ENCODE peak calls at places on chromosomes 7 and 10, in ten cellular contexts. One of them, this sample, is unnamed.

GRCh38 chr7:55112056-55112455 is 93.2 kb downstream of the EGFR start:
- DNase-seq in GM23338: no peak
- DNase-seq in endothelial cell: no peak
- DNase-seq in AG09319: no peak
- DNase-seq in IMR-90: no peak
- DNase-seq in fibroblast of mammary gland: no peak
- DNase-seq in cardiac muscle cell: no peak
- DNase-seq in RWPE1: no peak
- DNase-seq in choroid plexus epithelial cell: no peak
- DNase-seq in neural crest cell: no peak
- DNase-seq in this sample: no peak

GRCh38 chr7:82677064-82677463 is 233.5 kb upstream of the CACNA2D1 start:
- DNase-seq in choroid plexus epithelial cell: no peak
- DNase-seq in neural crest cell: no peak
- DNase-seq in IMR-90: no peak
- DNase-seq in fibroblast of mammary gland: no peak
- DNase-seq in GM23338: peak; percentile 44
- DNase-seq in endothelial cell: no peak
- DNase-seq in RWPE1: no peak
- DNase-seq in cardiac muscle cell: no peak
- DNase-seq in AG09319: no peak
- DNase-seq in this sample: no peak

GRCh38 chr7:118068-118802 is 74.1 kb upstream of the FAM20C start:
- DNase-seq in GM23338: no peak
- DNase-seq in choroid plexus epithelial cell: no peak
- DNase-seq in neural crest cell: no peak
- DNase-seq in AG09319: no peak
- DNase-seq in IMR-90: no peak
- DNase-seq in RWPE1: no peak
- DNase-seq in fibroblast of mammary gland: no peak
- DNase-seq in cardiac muscle cell: no peak
- DNase-seq in endothelial cell: no peak
- DNase-seq in this sample: no peak

GRCh38 chr10:59155556-59155955 is 20.9 kb upstream of the PHYHIPL start:
- DNase-seq in fibroblast of mammary gland: no peak
- DNase-seq in endothelial cell: no peak
- DNase-seq in RWPE1: no peak
- DNase-seq in neural crest cell: no peak
- DNase-seq in IMR-90: no peak
- DNase-seq in choroid plexus epithelial cell: no peak
- DNase-seq in cardiac muscle cell: no peak
- DNase-seq in GM23338: no peak
- DNase-seq in AG09319: no peak
- DNase-seq in this sample: no peak

GRCh38 chr10:73773152-73773879 is 8.5 kb upstream of the CHCHD1 start:
- DNase-seq in RWPE1: peak; percentile 24
- DNase-seq in cardiac muscle cell: no peak
- DNase-seq in fibroblast of mammary gland: peak; percentile 10
- DNase-seq in choroid plexus epithelial cell: peak; percentile 12
- DNase-seq in neural crest cell: no peak
- DNase-seq in IMR-90: peak; percentile 13
- DNase-seq in AG09319: no peak
- DNase-seq in GM23338: no peak
- DNase-seq in endothelial cell: no peak
- DNase-seq in this sample: no peak

GRCh38 chr7:71511361-71511807 is 379.4 kb downstream of the GALNT17 start:
- DNase-seq in choroid plexus epithelial cell: no peak
- DNase-seq in AG09319: no peak
- DNase-seq in GM23338: peak; percentile 77
- DNase-seq in fibroblast of mammary gland: peak; percentile 17
- DNase-seq in endothelial cell: no peak
- DNase-seq in cardiac muscle cell: no peak
- DNase-seq in RWPE1: no peak
- DNase-seq in neural crest cell: peak; percentile 5
- DNase-seq in IMR-90: no peak
- DNase-seq in this sample: no peak

GRCh38 chr7:81604075-81604807 is 165.6 kb downstream of the HGF start:
- DNase-seq in neural crest cell: no peak
- DNase-seq in cardiac muscle cell: peak; percentile 99
- DNase-seq in AG09319: no peak
- DNase-seq in IMR-90: peak; percentile 99
- DNase-seq in RWPE1: no peak
- DNase-seq in GM23338: no peak
- DNase-seq in choroid plexus epithelial cell: peak; percentile 98
- DNase-seq in fibroblast of mammary gland: peak; percentile 99
- DNase-seq in endothelial cell: no peak
- DNase-seq in this sample: no peak

GRCh38 chr7:151247016-151247580 is 1.4 kb downstream of the SMARCD3 start:
- DNase-seq in IMR-90: no peak
- DNase-seq in RWPE1: no peak
- DNase-seq in cardiac muscle cell: no peak
- DNase-seq in endothelial cell: no peak
- DNase-seq in GM23338: no peak
- DNase-seq in neural crest cell: no peak
- DNase-seq in AG09319: no peak
- DNase-seq in choroid plexus epithelial cell: no peak
- DNase-seq in fibroblast of mammary gland: no peak
- DNase-seq in this sample: no peak

GRCh38 chr7:157080111-157080730 is 58.5 kb upstream of the UBE3C start:
- DNase-seq in AG09319: no peak
- DNase-seq in fibroblast of mammary gland: peak; percentile 17
- DNase-seq in choroid plexus epithelial cell: no peak
- DNase-seq in GM23338: no peak
- DNase-seq in cardiac muscle cell: no peak
- DNase-seq in IMR-90: peak; percentile 18
- DNase-seq in endothelial cell: no peak
- DNase-seq in neural crest cell: no peak
- DNase-seq in RWPE1: no peak
- DNase-seq in this sample: no peak

GRCh38 chr7:116630932-116631449 is 41.0 kb upstream of the MET start:
- DNase-seq in endothelial cell: no peak
- DNase-seq in GM23338: peak; percentile 36
- DNase-seq in choroid plexus epithelial cell: peak; percentile 82
- DNase-seq in RWPE1: peak; percentile 87
- DNase-seq in AG09319: no peak
- DNase-seq in IMR-90: peak; percentile 82
- DNase-seq in neural crest cell: no peak
- DNase-seq in cardiac muscle cell: peak; percentile 90
- DNase-seq in fibroblast of mammary gland: peak; percentile 94
- DNase-seq in this sample: peak; percentile 88

GRCh38 chr10:29656451-29656992 is 21.8 kb upstream of the SVIL start:
- DNase-seq in endothelial cell: no peak
- DNase-seq in GM23338: no peak
- DNase-seq in AG09319: no peak
- DNase-seq in cardiac muscle cell: no peak
- DNase-seq in neural crest cell: no peak
- DNase-seq in IMR-90: no peak
- DNase-seq in fibroblast of mammary gland: no peak
- DNase-seq in RWPE1: no peak
- DNase-seq in choroid plexus epithelial cell: no peak
- DNase-seq in this sample: no peak

GRCh38 chr10:22681783-22682183 is 32.6 kb downstream of the PIP4K2A start:
- DNase-seq in choroid plexus epithelial cell: peak; percentile 77
- DNase-seq in endothelial cell: no peak
- DNase-seq in AG09319: no peak
- DNase-seq in IMR-90: peak; percentile 74
- DNase-seq in cardiac muscle cell: peak; percentile 85
- DNase-seq in RWPE1: peak; percentile 75
- DNase-seq in neural crest cell: no peak
- DNase-seq in GM23338: no peak
- DNase-seq in fibroblast of mammary gland: peak; percentile 86
- DNase-seq in this sample: peak; percentile 26

GRCh38 chr7:156031679-156032478 is 219.6 kb upstream of the SHH start:
- DNase-seq in AG09319: no peak
- DNase-seq in IMR-90: no peak
- DNase-seq in choroid plexus epithelial cell: no peak
- DNase-seq in neural crest cell: no peak
- DNase-seq in cardiac muscle cell: no peak
- DNase-seq in GM23338: no peak
- DNase-seq in RWPE1: no peak
- DNase-seq in endothelial cell: no peak
- DNase-seq in fibroblast of mammary gland: no peak
- DNase-seq in this sample: no peak

GRCh38 chr10:110423650-110424049 is 74.1 kb upstream of the DUSP5 start:
- DNase-seq in GM23338: no peak
- DNase-seq in endothelial cell: no peak
- DNase-seq in IMR-90: no peak
- DNase-seq in cardiac muscle cell: no peak
- DNase-seq in fibroblast of mammary gland: no peak
- DNase-seq in RWPE1: no peak
- DNase-seq in choroid plexus epithelial cell: no peak
- DNase-seq in AG09319: no peak
- DNase-seq in neural crest cell: no peak
- DNase-seq in this sample: no peak

DNA sequence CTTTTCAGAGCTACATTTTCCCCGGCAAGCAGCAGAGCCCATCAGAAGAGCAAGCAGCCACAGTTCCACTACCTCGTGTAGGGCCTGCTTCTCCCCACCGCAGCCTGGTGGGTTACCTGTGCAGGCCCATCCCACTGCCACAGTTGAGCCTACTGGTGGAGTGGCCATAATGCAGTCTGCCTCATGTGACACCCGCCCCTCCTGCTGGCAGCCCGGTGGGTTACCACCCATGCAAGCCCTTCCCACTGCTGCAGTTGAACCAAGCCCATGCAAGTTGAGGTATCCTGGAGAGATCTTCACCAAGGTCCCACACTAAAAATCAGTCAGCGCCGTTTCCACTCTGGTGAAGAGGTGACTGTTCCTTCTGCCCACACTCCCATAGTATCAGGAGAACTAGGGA is 32.1 kb upstream of the CNNM1 start:
- DNase-seq in neural crest cell: no peak
- DNase-seq in cardiac muscle cell: no peak
- DNase-seq in fibroblast of mammary gland: no peak
- DNase-seq in AG09319: no peak
- DNase-seq in GM23338: peak; percentile 42
- DNase-seq in RWPE1: no peak
- DNase-seq in choroid plexus epithelial cell: no peak
- DNase-seq in IMR-90: no peak
- DNase-seq in endothelial cell: no peak
- DNase-seq in this sample: no peak
- TF ChIP-seq CTCF in neural crest cell: no peak
- TF ChIP-seq CTCF in cardiac muscle cell: no peak
- TF ChIP-seq CTCF in fibroblast of mammary gland: no peak
- TF ChIP-seq CTCF in AG09319: no peak
- TF ChIP-seq CTCF in GM23338: peak; percentile 27
- TF ChIP-seq CTCF in RWPE1: no peak
- TF ChIP-seq CTCF in choroid plexus epithelial cell: no peak
- TF ChIP-seq CTCF in IMR-90: no peak
- TF ChIP-seq CTCF in endothelial cell: no peak
- TF ChIP-seq CTCF in this sample: no peak

DNA sequence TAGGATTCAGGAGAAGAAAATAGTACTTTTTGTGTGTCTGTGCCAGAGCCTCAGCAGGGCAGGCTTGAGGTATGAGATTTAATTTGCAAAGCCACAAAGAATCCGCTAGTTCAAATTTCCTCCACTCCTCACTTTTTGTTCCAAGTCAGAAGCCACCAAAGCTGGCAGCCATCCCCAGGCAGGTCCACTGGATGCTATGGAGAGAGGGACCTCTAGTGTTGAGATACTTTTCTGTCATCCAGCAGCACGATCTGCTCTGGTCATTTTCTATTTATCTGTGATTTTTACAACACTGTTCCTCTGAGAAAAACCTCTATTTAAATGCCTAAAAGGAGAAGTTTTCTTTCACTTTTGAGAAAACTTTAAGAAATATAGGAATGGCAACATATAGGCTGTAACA is 147.9 kb upstream of the FRMD4A start:
- DNase-seq in IMR-90: peak; percentile 84
- DNase-seq in cardiac muscle cell: peak; percentile 86
- DNase-seq in endothelial cell: peak; percentile 56
- DNase-seq in RWPE1: peak; percentile 34
- DNase-seq in fibroblast of mammary gland: peak; percentile 54
- DNase-seq in choroid plexus epithelial cell: peak; percentile 87
- DNase-seq in GM23338: peak; percentile 86
- DNase-seq in neural crest cell: peak; percentile 28
- DNase-seq in AG09319: peak; percentile 68
- DNase-seq in this sample: no peak
- TF ChIP-seq CTCF in IMR-90: peak; percentile 93
- TF ChIP-seq CTCF in cardiac muscle cell: peak; percentile 72
- TF ChIP-seq CTCF in endothelial cell: peak; percentile 48
- TF ChIP-seq CTCF in RWPE1: no peak
- TF ChIP-seq CTCF in fibroblast of mammary gland: peak; percentile 55
- TF ChIP-seq CTCF in choroid plexus epithelial cell: peak; percentile 87
- TF ChIP-seq CTCF in GM23338: peak; percentile 82
- TF ChIP-seq CTCF in neural crest cell: peak; percentile 71
- TF ChIP-seq CTCF in AG09319: peak; percentile 82
- TF ChIP-seq CTCF in this sample: peak; percentile 80

GRCh38 chr10:108434818-108435217 is 1270.3 kb upstream of the SORCS1 start:
- DNase-seq in AG09319: no peak
- DNase-seq in cardiac muscle cell: no peak
- DNase-seq in choroid plexus epithelial cell: no peak
- DNase-seq in RWPE1: no peak
- DNase-seq in neural crest cell: no peak
- DNase-seq in endothelial cell: no peak
- DNase-seq in IMR-90: no peak
- DNase-seq in GM23338: peak; percentile 5
- DNase-seq in fibroblast of mammary gland: no peak
- DNase-seq in this sample: no peak
- TF ChIP-seq CTCF in AG09319: no peak
- TF ChIP-seq CTCF in cardiac muscle cell: no peak
- TF ChIP-seq CTCF in choroid plexus epithelial cell: no peak
- TF ChIP-seq CTCF in RWPE1: no peak
- TF ChIP-seq CTCF in neural crest cell: no peak
- TF ChIP-seq CTCF in endothelial cell: no peak
- TF ChIP-seq CTCF in IMR-90: no peak
- TF ChIP-seq CTCF in GM23338: no peak
- TF ChIP-seq CTCF in fibroblast of mammary gland: no peak
- TF ChIP-seq CTCF in this sample: no peak

GRCh38 chr10:16681525-16681924 is 135.7 kb downstream of the RSU1 start:
- DNase-seq in fibroblast of mammary gland: peak; percentile 3
- DNase-seq in IMR-90: peak; percentile 53
- DNase-seq in cardiac muscle cell: no peak
- DNase-seq in choroid plexus epithelial cell: peak; percentile 5
- DNase-seq in AG09319: no peak
- DNase-seq in RWPE1: no peak
- DNase-seq in endothelial cell: no peak
- DNase-seq in GM23338: no peak
- DNase-seq in neural crest cell: no peak
- DNase-seq in this sample: no peak

GRCh38 chr10:16674147-16674703 is 143.0 kb downstream of the RSU1 start:
- DNase-seq in neural crest cell: no peak
- DNase-seq in RWPE1: no peak
- DNase-seq in choroid plexus epithelial cell: no peak
- DNase-seq in IMR-90: no peak
- DNase-seq in AG09319: no peak
- DNase-seq in GM23338: no peak
- DNase-seq in endothelial cell: no peak
- DNase-seq in cardiac muscle cell: no peak
- DNase-seq in fibroblast of mammary gland: no peak
- DNase-seq in this sample: no peak

DNA sequence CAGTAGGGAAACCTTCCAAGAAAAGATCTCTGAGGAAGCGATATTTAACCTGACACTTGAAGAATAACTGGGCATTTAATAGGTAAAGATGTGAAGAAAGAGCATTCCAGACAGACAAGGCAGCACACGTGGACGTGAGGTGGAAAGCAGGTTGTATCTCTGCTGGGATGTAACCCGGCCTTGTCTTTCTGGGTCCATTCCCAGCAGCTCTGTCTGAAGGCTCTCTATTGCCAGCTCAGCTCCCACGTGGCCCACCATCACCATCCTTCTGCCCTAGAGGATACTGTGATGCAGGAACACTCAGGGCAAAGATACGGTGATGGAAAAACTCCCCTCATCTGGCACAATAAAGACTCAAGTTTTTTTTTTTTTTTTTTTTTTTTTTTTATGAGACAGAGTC is 137.7 kb downstream of the RSU1 start:
- DNase-seq in neural crest cell: no peak
- DNase-seq in fibroblast of mammary gland: no peak
- DNase-seq in RWPE1: no peak
- DNase-seq in endothelial cell: no peak
- DNase-seq in AG09319: no peak
- DNase-seq in GM23338: no peak
- DNase-seq in choroid plexus epithelial cell: no peak
- DNase-seq in IMR-90: no peak
- DNase-seq in cardiac muscle cell: no peak
- DNase-seq in this sample: no peak
- TF ChIP-seq CTCF in neural crest cell: no peak
- TF ChIP-seq CTCF in fibroblast of mammary gland: no peak
- TF ChIP-seq CTCF in RWPE1: no peak
- TF ChIP-seq CTCF in endothelial cell: no peak
- TF ChIP-seq CTCF in AG09319: no peak
- TF ChIP-seq CTCF in GM23338: no peak
- TF ChIP-seq CTCF in choroid plexus epithelial cell: no peak
- TF ChIP-seq CTCF in IMR-90: no peak
- TF ChIP-seq CTCF in cardiac muscle cell: no peak
- TF ChIP-seq CTCF in this sample: no peak